ENCODE peak calls at places on chromosomes 6 and 20, in four cellular contexts. D, N, H and W are unnamed samples.

GRCh38 chr20:34824026-34824860 is 1.2 kb downstream of the NCOA6 start:
- DNase-seq in H (peak), D (peak), N (peak), W (peak)

GRCh38 chr6:33817520-33817919 is 13.7 kb upstream of the MLN start:
- DNase-seq in N (no peak), D (no peak), H (no peak), W (no peak)

GRCh38 chr6:33161354-33162320 is 30.6 kb downstream of the COL11A2 start:
- DNase-seq in H (peak), D (peak), N (peak), W (peak)

GRCh38 chr6:159819098-159819497 is 19.0 kb downstream of the PNLDC1 start:
- DNase-seq in H (no peak), N (no peak), D (no peak), W (no peak)

GRCh38 chr6:20978176-20978614 is 443.9 kb downstream of the CDKAL1 start:
- DNase-seq in H (no peak), N (no peak), D (peak), W (no peak)

GRCh38 chr6:79604583-79605037 is 26.5 kb upstream of the SH3BGRL2 start:
- DNase-seq in H (no peak), D (peak), N (no peak), W (no peak)

GRCh38 chr20:9348746-9349145 is 165.6 kb upstream of the LAMP5 start:
- DNase-seq in D (peak), N (peak), H (no peak), W (no peak)

GRCh38 chr6:98593676-98594075 is 240.7 kb upstream of the POU3F2 start:
- DNase-seq in N (no peak), D (no peak), H (no peak), W (no peak)

GRCh38 chr6:85640806-85641205 is 1.9 kb downstream of the SYNCRIP start:
- DNase-seq in N (no peak), H (no peak), D (peak), W (no peak)

GRCh38 chr6:27238010-27238983 is 9.2 kb upstream of the PRSS16 start:
- DNase-seq in D (no peak), N (peak), H (peak), W (peak)

GRCh38 chr6:83190596-83190995 is 2.5 kb downstream of the PGM3 start:
- DNase-seq in N (peak), H (no peak), D (no peak), W (no peak)

GRCh38 chr6:90253631-90254030 is 43.0 kb downstream of the BACH2 start:
- DNase-seq in H (no peak), N (no peak), D (peak), W (no peak)

GRCh38 chr20:57061058-57061900 is 205.2 kb downstream of the BMP7 start:
- DNase-seq in H (peak), D (no peak), N (peak), W (peak)

GRCh38 chr6:33694977-33695376 is 16.5 kb downstream of the UQCC2 start:
- DNase-seq in H (no peak), D (no peak), N (no peak), W (no peak)

GRCh38 chr6:28648035-28648877 is 122.6 kb downstream of the GPX5 start:
- DNase-seq in D (peak), H (peak), N (peak), W (peak)

GRCh38 chr6:47366335-47366879 is 56.7 kb upstream of the TNFRSF21 start:
- DNase-seq in D (no peak), H (no peak), N (no peak), W (no peak)

GRCh38 chr6:49639177-49639817 is 2.7 kb upstream of the RHAG start:
- DNase-seq in D (no peak), N (peak), H (no peak), W (no peak)

GRCh38 chr6:49634080-49634810 is 2.4 kb downstream of the RHAG start:
- DNase-seq in D (no peak), H (no peak), N (no peak), W (no peak)

GRCh38 chr6:49636368-49637332 is at the start of gene RHAG:
- DNase-seq in H (no peak), D (no peak), N (peak), W (no peak)

GRCh38 chr6:49634811-49635159 is 1.9 kb downstream of the RHAG start:
- DNase-seq in H (no peak), D (no peak), N (no peak), W (no peak)

DNA sequence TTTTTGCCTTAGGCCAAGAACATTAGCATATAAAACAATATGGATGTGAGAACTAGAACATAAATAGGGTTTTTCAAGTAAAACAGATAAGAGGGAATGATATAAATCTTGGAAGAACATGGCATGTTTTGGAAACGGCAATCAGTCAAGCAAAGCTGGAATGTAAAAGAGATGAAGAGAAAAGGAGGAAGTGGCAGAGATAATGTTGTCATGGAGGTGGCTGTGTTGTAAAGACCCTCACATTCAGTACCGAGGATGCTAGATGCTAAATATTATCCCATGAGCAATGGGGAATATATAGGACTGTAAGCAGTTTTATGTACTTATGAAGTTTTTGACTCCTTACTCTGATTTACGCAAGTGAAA is 677 bp upstream of the RHAG start:
- DNase-seq in D (no peak), H (no peak), N (no peak), W (no peak)
- H4K5ac ChIP-seq in D (no peak), H (no peak), N (no peak), W (no peak)

DNA sequence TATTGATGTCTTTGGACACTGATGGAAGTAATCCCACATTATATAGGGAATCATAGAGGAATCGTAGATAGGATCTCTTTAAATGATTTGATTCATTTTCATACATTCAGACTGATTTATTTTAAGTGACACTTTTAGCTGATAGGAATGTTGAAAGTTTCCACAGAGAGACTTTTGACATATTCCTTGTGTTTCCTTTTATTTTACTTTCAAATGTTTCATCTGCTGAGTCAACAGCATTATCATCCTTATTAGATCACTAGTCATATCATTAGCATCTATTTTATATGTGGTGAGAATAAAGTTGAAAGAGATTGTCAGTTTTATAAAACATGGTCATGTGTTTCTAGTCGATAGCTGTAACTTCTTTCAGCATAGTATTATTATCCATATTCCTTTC is 13.4 kb downstream of the DCBLD1 start:
- DNase-seq in D (peak), H (no peak), N (no peak), W (no peak)
- H3K9ac ChIP-seq in D (no peak), H (no peak), N (no peak), W (no peak)

GRCh38 chr6:17995414-17995813 is 8.0 kb upstream of the KIF13A start:
- DNase-seq in D (no peak), N (no peak), H (no peak), W (peak)

GRCh38 chr6:17994019-17994418 is 6.6 kb upstream of the KIF13A start:
- DNase-seq in D (peak), H (no peak), N (no peak), W (no peak)

GRCh38 chr6:17999430-17999829 is 12.0 kb upstream of the KIF13A start:
- DNase-seq in H (no peak), N (no peak), D (no peak), W (no peak)

GRCh38 chr6:17998442-17998841 is 11.0 kb upstream of the KIF13A start:
- DNase-seq in D (peak), H (no peak), N (no peak), W (no peak)

DNA sequence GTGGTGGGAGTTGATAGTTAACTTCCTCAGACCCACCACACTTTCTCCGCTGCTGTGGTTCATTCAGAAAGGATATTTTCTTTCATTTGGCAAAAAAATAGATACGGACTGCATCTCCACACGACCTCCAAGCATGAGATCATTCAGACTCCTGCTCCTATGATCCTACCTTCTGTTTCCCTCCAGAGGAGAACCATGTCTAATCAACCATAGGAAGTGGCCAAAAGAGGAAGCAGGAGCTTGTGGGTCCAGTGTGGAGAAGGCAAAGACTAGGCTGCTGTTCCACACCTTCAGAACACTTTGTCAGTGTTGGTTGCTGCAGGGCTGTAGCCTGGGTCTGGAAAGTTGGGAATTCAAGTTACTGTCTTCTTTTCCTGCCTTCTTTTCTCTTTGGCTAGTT is 10.6 kb upstream of the KIF13A start:
- DNase-seq in N (no peak), H (no peak), D (no peak), W (no peak)
- H4K5ac ChIP-seq in N (no peak), H (no peak), D (no peak), W (no peak)

DNA sequence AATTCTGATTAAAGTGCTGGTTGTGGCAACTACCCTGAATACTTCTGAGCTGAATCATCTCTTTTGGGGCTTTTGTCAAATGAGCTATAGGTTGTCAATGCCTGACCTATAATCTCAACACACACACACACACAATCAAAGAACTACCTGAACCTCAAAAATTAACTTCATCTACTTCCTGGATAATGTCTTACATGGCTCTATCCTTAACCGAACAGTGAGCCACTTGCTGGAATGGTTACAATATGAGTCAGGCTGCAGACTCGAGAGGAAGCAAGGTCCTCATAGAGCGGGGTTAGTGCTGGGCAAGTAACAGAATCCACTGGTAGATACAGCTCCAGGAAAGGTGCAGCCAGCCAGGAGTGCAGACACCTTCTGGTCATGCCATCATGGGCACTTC is 70.6 kb upstream of the DST start:
- DNase-seq in D (peak), N (peak), H (no peak), W (peak)
- H3K9ac ChIP-seq in D (no peak), N (no peak), H (no peak), W (no peak)

DNA sequence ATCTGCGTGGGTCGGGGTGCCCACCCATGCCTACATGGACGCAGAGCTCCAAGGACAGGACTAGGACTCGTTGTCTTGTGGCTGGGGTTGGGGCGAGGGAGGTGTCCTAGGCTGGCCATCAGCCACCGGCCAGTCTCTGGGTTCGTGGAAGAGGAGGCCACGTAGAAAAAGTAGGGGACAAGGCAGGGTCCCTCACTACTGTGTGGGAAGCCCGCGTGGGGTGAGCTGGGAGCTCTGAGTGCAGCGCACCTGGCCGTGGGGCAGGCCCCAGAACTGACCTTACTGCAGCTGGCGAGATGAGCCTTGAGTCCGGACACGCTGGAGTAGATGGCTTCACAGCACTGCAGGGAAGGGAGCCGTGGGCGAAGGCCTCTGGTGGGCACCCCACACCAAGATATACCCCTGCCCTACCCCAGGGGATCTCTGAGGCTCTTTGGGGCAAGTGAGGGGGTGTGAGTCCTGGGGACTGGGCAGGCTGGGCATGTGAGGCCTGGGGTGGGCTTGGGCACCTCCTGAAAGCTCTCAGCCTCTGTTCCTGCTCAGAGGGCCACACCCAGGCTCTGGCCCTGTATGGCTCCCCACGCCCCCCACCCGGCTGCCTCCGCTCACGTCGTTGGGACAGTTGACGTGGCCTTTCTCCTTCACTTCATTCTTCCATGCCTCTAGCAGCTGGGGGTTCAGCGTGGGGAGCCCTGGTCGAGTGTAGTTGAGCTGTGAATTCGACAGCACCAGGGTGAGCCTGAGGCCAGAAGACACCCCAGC is 5.6 kb upstream of the UCKL1 start:
- DNase-seq in H (no peak), N (no peak), D (no peak), W (no peak)
- H4K5ac ChIP-seq in H (no peak), N (no peak), D (no peak), W (no peak)

GRCh38 chr6:138593100-138593877 is 94.0 kb upstream of the NHSL1 start:
- DNase-seq in D (peak), H (no peak), N (peak), W (no peak)
- H3K9ac ChIP-seq in D (peak), H (no peak), N (peak), W (no peak)

DNA sequence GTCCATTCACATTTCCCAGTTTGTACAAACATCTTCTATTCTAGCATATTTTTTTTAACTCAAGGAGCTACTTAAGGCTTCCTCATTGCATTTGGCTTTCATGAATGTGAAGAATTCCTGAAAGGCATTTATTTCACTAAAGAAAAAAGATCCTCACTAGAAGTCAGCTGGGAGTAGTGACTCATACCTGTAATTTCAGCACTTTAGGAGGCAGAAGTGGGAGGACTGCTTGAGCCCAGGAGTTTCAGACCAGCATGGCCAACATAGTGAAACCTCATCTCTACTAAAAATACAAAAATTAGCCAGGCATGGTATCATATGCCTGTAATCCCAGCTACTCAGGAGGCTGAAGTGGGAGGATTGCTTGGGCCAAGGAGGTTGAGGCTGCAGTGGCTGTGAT is 30.9 kb upstream of the XRN2 start:
- DNase-seq in H (no peak), D (peak), N (peak), W (no peak)
- H4K5ac ChIP-seq in H (no peak), D (no peak), N (no peak), W (no peak)

GRCh38 chr6:54640911-54641310 is 205.7 kb upstream of the FAM83B start:
- DNase-seq in N (no peak), D (no peak), H (no peak), W (no peak)
- H3K9ac ChIP-seq in N (no peak), D (no peak), H (no peak), W (no peak)